ENCODE peak calls at places on chromosomes 13 and 19, in five cellular contexts. K is tibial artery, A is right atrium auricular region, I is transverse colon, E is kidney epithelial cell. L is an unnamed sample.

GRCh38 chr13:40974460-40975407 is 44.4 kb downstream of the ELF1 start:
- DNase-seq in K (no peak), A (no peak), I (peak; percentile 20), E (peak; percentile 58), L (no peak)

GRCh38 chr13:98676239-98676638 is 76.2 kb downstream of the SLC15A1 start:
- DNase-seq in K (no peak), A (no peak), I (no peak), E (no peak), L (no peak)

GRCh38 chr13:29304148-29304547 is 291.3 kb downstream of the SLC7A1 start:
- DNase-seq in K (no peak), A (no peak), I (no peak), E (no peak), L (no peak)

GRCh38 chr19:35122687-35123551 is 7.3 kb downstream of the FXYD3 start:
- DNase-seq in K (no peak), A (no peak), I (no peak), E (no peak), L (no peak)

GRCh38 chr19:2084993-2085720 is 11.0 kb downstream of the MOB3A start:
- DNase-seq in K (peak; percentile 65), A (peak; percentile 76), I (peak; percentile 88), E (no peak), L (no peak)

GRCh38 chr13:32176696-32177095 is 138.5 kb downstream of the ZAR1L start:
- DNase-seq in K (no peak), A (no peak), I (no peak), E (no peak), L (no peak)

GRCh38 chr13:113275387-113275786 is 21.7 kb upstream of the LAMP1 start:
- DNase-seq in K (no peak), A (no peak), I (peak; percentile 43), E (no peak), L (no peak)

GRCh38 chr19:4983346-4984105 is 14.6 kb downstream of the KDM4B start:
- DNase-seq in K (no peak), A (no peak), I (no peak), E (no peak), L (no peak)

GRCh38 chr19:45403781-45404556 is 900 bp downstream of the PPP1R13L start:
- DNase-seq in K (peak; percentile 45), A (peak; percentile 69), I (peak; percentile 82), E (no peak), L (no peak)

GRCh38 chr13:101289764-101290163 is 126.5 kb downstream of the NALCN start:
- DNase-seq in K (no peak), A (no peak), I (no peak), E (no peak), L (no peak)

GRCh38 chr13:38520041-38520440 is 166.8 kb upstream of the FREM2 start:
- DNase-seq in K (no peak), A (no peak), I (no peak), E (no peak), L (no peak)

GRCh38 chr19:4327252-4327876 is 11.3 kb downstream of the STAP2 start:
- DNase-seq in K (peak; percentile 32), A (peak; percentile 85), I (peak; percentile 83), E (no peak), L (peak; percentile 83)

GRCh38 chr13:24254151-24254810 is 55.1 kb upstream of the C1QTNF9 start:
- DNase-seq in K (no peak), A (peak; percentile 70), I (no peak), E (no peak), L (no peak)

GRCh38 chr13:112879283-112879833 is 89.7 kb upstream of the MCF2L start:
- DNase-seq in K (peak; percentile 17), A (no peak), I (no peak), E (no peak), L (no peak)

GRCh38 chr13:98690348-98691041 is 62.0 kb downstream of the SLC15A1 start:
- DNase-seq in K (no peak), A (no peak), I (no peak), E (no peak), L (no peak)

GRCh38 chr13:91986771-91987515 is 588.5 kb downstream of the GPC5 start:
- DNase-seq in K (no peak), A (no peak), I (no peak), E (no peak), L (no peak)

GRCh38 chr13:87684850-87685735 is 13.9 kb downstream of the SLITRK5 start:
- DNase-seq in K (no peak), A (no peak), I (no peak), E (no peak), L (no peak)

GRCh38 chr13:41995946-41996345 is 35.0 kb upstream of the VWA8 start:
- DNase-seq in K (no peak), A (no peak), I (no peak), E (peak; percentile 32), L (no peak)

GRCh38 chr13:46211116-46211515 is 612 bp upstream of the LRRC63 start:
- DNase-seq in K (no peak), A (no peak), I (no peak), E (no peak), L (no peak)

GRCh38 chr13:26601669-26602068 is 44.2 kb downstream of the WASF3 start:
- DNase-seq in K (no peak), A (no peak), I (no peak), E (no peak), L (no peak)

GRCh38 chr19:29002336-29002735 is 210.6 kb downstream of the UQCRFS1 start:
- DNase-seq in K (no peak), A (no peak), I (no peak), E (no peak), L (no peak)
- H3K4me3 ChIP-seq in K (no peak overlapping the region), A (no peak overlapping the region), I (no peak overlapping the region), E (no peak overlapping the region), L (no peak overlapping the region)

GRCh38 chr19:18790566-18791314 is at the start of gene COMP:
- DNase-seq in K (no peak), A (no peak), I (no peak), E (no peak), L (no peak)
- H3K4me3 ChIP-seq in K (peak within 1 kb of the TSS; percentile 42), A (peak within 1 kb of the TSS; percentile 41), I (peak within 1 kb of the TSS; percentile 42), E (no peak within 1 kb of the TSS), L (peak within 1 kb of the TSS; percentile 70)

GRCh38 chr13:60265566-60265965 is 101.8 kb upstream of the DIAPH3 start:
- DNase-seq in K (no peak), A (no peak), I (no peak), E (no peak), L (no peak)

GRCh38 chr13:60258349-60258748 is 94.6 kb upstream of the DIAPH3 start:
- DNase-seq in K (no peak), A (no peak), I (no peak), E (no peak), L (no peak)

GRCh38 chr13:60261432-60262351 is 98.0 kb upstream of the DIAPH3 start:
- DNase-seq in K (no peak), A (no peak), I (no peak), E (no peak), L (no peak)

DNA sequence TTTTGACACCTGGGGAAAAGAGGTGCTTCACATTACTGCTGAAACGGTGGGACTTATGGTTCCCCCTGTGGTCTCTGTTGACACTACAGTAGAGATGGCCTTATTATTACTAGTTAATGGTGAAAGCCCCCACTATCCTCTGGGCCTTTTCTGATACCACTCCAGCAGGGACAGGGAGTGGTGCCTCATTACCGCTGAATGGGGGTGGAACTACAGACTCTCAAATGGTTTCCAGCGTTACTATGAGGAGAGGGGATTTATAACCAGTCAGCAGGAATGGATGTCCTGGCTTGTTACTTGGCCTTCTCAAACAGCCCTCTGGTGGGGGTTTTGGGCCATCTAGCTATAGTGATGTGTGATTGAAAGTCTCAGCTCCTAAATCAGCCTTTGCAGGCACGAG is 96.7 kb upstream of the DIAPH3 start:
- DNase-seq in K (no peak), A (no peak), I (no peak), E (no peak), L (no peak)
- H3K4me3 ChIP-seq in K (no peak overlapping the region), A (no peak overlapping the region), I (no peak overlapping the region), E (no peak overlapping the region), L (no peak overlapping the region)

DNA sequence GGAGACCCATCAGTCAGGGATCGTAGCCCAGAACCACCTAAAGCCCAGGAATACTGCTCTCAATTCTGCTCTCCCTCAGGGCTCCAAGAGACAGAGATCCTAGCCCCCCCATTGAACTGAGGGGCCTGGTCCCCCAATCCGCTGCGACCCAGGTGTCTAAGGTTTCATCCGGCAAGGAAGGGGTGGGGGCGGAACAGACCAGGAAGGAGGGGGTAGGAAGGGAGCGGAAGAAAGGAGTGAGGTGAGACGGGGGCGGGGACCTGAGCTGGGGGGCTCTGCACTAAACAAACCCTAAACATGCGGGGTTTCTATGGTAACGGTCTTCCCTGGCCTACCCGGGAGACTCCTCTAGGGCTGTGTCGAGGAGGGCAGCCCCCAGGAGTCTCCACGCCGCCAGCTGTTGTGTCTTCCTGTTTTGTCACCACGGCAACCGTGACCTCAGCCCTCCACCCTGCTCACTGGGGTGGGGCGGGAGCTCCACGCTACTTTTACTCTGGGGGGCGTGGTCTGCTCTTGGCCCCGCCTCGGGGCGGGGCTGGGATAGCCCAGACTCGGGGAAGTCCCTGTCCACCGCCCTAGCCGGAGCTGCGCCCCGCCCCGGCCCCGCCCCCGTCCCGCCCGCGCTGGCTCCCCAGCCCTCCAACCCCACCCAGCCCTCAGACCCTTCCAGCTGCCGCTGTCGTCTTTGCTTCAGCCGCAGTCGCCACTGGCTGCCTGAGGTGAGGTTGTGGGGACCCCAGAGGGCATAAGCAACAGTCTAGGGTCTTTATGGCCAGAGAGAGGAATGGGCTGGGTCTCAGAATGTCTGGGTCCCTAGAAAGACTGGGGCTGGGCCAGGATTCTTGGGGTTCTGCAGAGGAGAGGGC is at the start of gene MYADM:
- DNase-seq in K (peak; percentile 100), A (peak; percentile 99), I (peak; percentile 100), E (peak; percentile 98), L (peak; percentile 100)
- H3K4me3 ChIP-seq in K (peak within 1 kb of the TSS; percentile 83), A (peak within 1 kb of the TSS; percentile 85), I (peak within 1 kb of the TSS; percentile 81), E (peak within 1 kb of the TSS; percentile 77), L (peak within 1 kb of the TSS; percentile 96)

DNA sequence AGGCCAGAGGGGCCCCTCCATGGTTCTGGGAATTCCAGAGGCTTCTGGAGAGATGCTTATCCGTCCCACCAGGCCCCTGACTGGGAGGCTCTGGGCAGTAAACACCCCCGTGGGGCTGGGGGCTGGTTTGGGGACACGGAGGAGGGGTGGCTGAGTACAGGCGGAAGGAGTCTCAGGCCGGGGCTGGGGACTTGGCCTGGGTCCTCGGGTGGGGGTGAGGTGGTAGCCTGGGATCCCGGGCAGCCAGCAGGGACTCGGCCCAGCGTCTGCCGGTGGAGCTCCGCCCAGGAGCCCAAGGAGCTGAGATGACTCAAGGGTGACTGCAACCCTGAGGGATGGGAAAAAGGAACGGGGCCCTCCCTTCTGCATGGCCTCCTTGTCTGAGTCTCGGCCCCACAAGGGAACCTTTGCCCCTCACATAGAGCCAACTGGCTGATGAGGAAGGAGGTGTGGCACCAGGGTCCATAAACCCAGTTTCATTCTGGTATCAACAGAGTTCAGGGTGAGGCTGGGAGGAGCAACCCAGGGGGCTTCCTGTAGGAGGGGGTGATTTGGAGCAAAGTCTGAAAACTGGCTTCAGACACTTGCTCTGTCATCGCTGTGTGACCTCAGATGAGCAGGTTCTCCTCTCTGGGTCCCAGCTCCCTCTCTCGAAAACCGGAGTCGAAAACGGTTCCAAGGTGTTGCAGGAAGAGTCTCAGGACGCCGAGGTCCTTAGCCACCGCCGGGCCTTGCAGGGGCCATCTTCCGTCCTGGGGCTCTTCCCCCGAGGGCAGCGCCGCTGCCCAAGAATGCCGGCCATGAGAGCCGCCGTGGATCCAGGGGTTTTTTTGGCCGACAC is 809 bp downstream of the MISP start:
- DNase-seq in K (no peak), A (peak; percentile 64), I (peak; percentile 91), E (peak; percentile 67), L (no peak)
- H3K4me3 ChIP-seq in K (no peak overlapping the region), A (no peak overlapping the region), I (peak overlapping the region; percentile 51), E (peak overlapping the region; percentile 26), L (no peak overlapping the region)

GRCh38 chr19:41430907-41431306 is 3.7 kb upstream of the B3GNT8 start:
- DNase-seq in K (no peak), A (no peak), I (no peak), E (no peak), L (no peak)
- H3K4me3 ChIP-seq in K (no peak overlapping the region), A (no peak overlapping the region), I (no peak overlapping the region), E (no peak overlapping the region), L (no peak overlapping the region)